ENCODE peak calls at places on chromosomes 13 and 19, in five cellular contexts. E is RPMI8226; H is foreskin fibroblast; U is memory B cell; O is activated naive CD4-positive, alpha-beta T cell treated with anti-CD3 and anti-CD28 coated beads, Interleukin-2, amount 10 ng/mL, durations not matched to agents 7 days and 5 days. M is an unnamed sample.

GRCh38 chr19:9586764-9587163 is 2.5 kb upstream of the ZNF121 start:
- DNase-seq in H (peak; percentile 78), U (peak; percentile 63), O (peak; percentile 87), E (peak; percentile 81), M (peak; percentile 84)

GRCh38 chr19:38846097-38846496 is 3.7 kb downstream of the HNRNPL start:
- DNase-seq in O (no peak), E (no peak), U (no peak), H (no peak), M (no peak)

GRCh38 chr13:29901714-29902631 is 51.6 kb upstream of the UBL3 start:
- DNase-seq in O (peak; percentile 55), E (peak; percentile 47), U (no peak), H (peak; percentile 90), M (peak; percentile 52)

GRCh38 chr19:31448221-31448657 is 99.0 kb upstream of the TSHZ3 start:
- DNase-seq in U (no peak), E (no peak), O (no peak), H (peak; percentile 95), M (no peak)

GRCh38 chr19:35911790-35912189 is 3.7 kb upstream of the TYROBP start:
- DNase-seq in E (peak; percentile 76), O (no peak), U (no peak), H (no peak), M (peak; percentile 60)

GRCh38 chr13:113836917-113837553 is 26.8 kb downstream of the GAS6 start:
- DNase-seq in E (peak; percentile 43), O (no peak), H (peak; percentile 90), U (no peak), M (peak; percentile 50)

GRCh38 chr13:40206241-40207109 is 460.0 kb downstream of the FOXO1 start:
- DNase-seq in E (no peak), U (peak; percentile 7), H (peak; percentile 27), O (peak; percentile 56), M (no peak)

GRCh38 chr13:47858678-47859050 is 142.4 kb downstream of the SUCLA2 start:
- DNase-seq in E (no peak), O (no peak), H (peak; percentile 77), U (no peak), M (no peak)

GRCh38 chr13:78599911-78600310 is 3.4 kb downstream of the POU4F1 start:
- DNase-seq in U (no peak), O (no peak), E (no peak), H (no peak), M (no peak)

GRCh38 chr13:72341904-72342303 is 385.5 kb downstream of the MZT1 start:
- DNase-seq in H (no peak), O (no peak), U (no peak), E (no peak), M (peak; percentile 45)

GRCh38 chr19:28067882-28068281 is 1145.1 kb downstream of the UQCRFS1 start:
- DNase-seq in H (no peak), O (no peak), E (no peak), U (no peak), M (no peak)

GRCh38 chr13:106161186-106161585 is 374.3 kb downstream of the EFNB2 start:
- DNase-seq in E (no peak), H (no peak), U (no peak), O (no peak), M (no peak)

GRCh38 chr19:2461751-2462634 is 5.2 kb upstream of the LMNB2 start:
- DNase-seq in O (peak; percentile 84), H (peak; percentile 86), U (peak; percentile 30), E (peak; percentile 34), M (peak; percentile 28)

GRCh38 chr19:41993612-41994483 is at the start of gene ATP1A3:
- DNase-seq in U (peak; percentile 42), H (peak; percentile 79), E (peak; percentile 63), O (peak; percentile 74), M (peak; percentile 61)